ENCODE peak calls at places on chromosomes 16 and 17, in six cellular contexts. One of them, this sample, is unnamed.

GRCh38 chr17:21194688-21195087 is 19.3 kb downstream of the TMEM11 start:
- DNase-seq in thoracic aorta: no peak
- DNase-seq in neuronal stem cell: no peak
- DNase-seq in vagina: no peak
- DNase-seq in aorta: no peak
- DNase-seq in Peyer's patch: no peak
- DNase-seq in this sample: no peak

GRCh38 chr16:88510091-88510719 is 57.1 kb downstream of the ZFPM1 start:
- DNase-seq in vagina: no peak
- DNase-seq in aorta: no peak
- DNase-seq in Peyer's patch: no peak
- DNase-seq in thoracic aorta: no peak
- DNase-seq in neuronal stem cell: no peak
- DNase-seq in this sample: no peak

GRCh38 chr17:2137342-2138098 is 82.6 kb downstream of the HIC1 start:
- DNase-seq in Peyer's patch: no peak
- DNase-seq in neuronal stem cell: peak; percentile 64
- DNase-seq in thoracic aorta: no peak
- DNase-seq in vagina: no peak
- DNase-seq in aorta: no peak
- DNase-seq in this sample: no peak

GRCh38 chr17:41785091-41785875 is 1.2 kb downstream of the JUP start:
- DNase-seq in Peyer's patch: no peak
- DNase-seq in aorta: no peak
- DNase-seq in vagina: no peak
- DNase-seq in neuronal stem cell: peak; percentile 90
- DNase-seq in thoracic aorta: no peak
- DNase-seq in this sample: no peak

GRCh38 chr16:593406-593805 is 3.5 kb downstream of the RAB40C start:
- DNase-seq in vagina: no peak
- DNase-seq in thoracic aorta: no peak
- DNase-seq in neuronal stem cell: no peak
- DNase-seq in Peyer's patch: peak; percentile 77
- DNase-seq in aorta: no peak
- DNase-seq in this sample: peak; percentile 71

GRCh38 chr17:3551189-3551588 is 6.4 kb downstream of the TRPV3 start:
- DNase-seq in neuronal stem cell: no peak
- DNase-seq in vagina: no peak
- DNase-seq in Peyer's patch: peak; percentile 75
- DNase-seq in thoracic aorta: no peak
- DNase-seq in aorta: no peak
- DNase-seq in this sample: no peak

GRCh38 chr16:77332792-77333191 is 102.0 kb downstream of the ADAMTS18 start:
- DNase-seq in thoracic aorta: no peak
- DNase-seq in vagina: no peak
- DNase-seq in aorta: no peak
- DNase-seq in Peyer's patch: no peak
- DNase-seq in neuronal stem cell: no peak
- DNase-seq in this sample: no peak

GRCh38 chr17:218711-219110 is 37.3 kb upstream of the DOC2B start:
- DNase-seq in vagina: no peak
- DNase-seq in aorta: peak; percentile 42
- DNase-seq in neuronal stem cell: no peak
- DNase-seq in thoracic aorta: no peak
- DNase-seq in Peyer's patch: no peak
- DNase-seq in this sample: peak; percentile 15

GRCh38 chr16:27640277-27640600 is 90.3 kb downstream of the KATNIP start:
- DNase-seq in vagina: no peak
- DNase-seq in neuronal stem cell: no peak
- DNase-seq in Peyer's patch: no peak
- DNase-seq in thoracic aorta: no peak
- DNase-seq in aorta: no peak
- DNase-seq in this sample: no peak

GRCh38 chr16:85028638-85029412 is 1.2 kb downstream of the KIAA0513 start:
- DNase-seq in neuronal stem cell: no peak
- DNase-seq in thoracic aorta: no peak
- DNase-seq in vagina: no peak
- DNase-seq in Peyer's patch: peak; percentile 70
- DNase-seq in aorta: peak; percentile 83
- DNase-seq in this sample: no peak

GRCh38 chr17:65123757-65124675 is 13.2 kb upstream of the RGS9 start:
- DNase-seq in vagina: no peak
- DNase-seq in thoracic aorta: no peak
- DNase-seq in aorta: no peak
- DNase-seq in neuronal stem cell: no peak
- DNase-seq in Peyer's patch: no peak
- DNase-seq in this sample: no peak

GRCh38 chr16:1677339-1677738 is 740 bp upstream of the JPT2 start:
- DNase-seq in aorta: no peak
- DNase-seq in thoracic aorta: no peak
- DNase-seq in neuronal stem cell: no peak
- DNase-seq in vagina: no peak
- DNase-seq in Peyer's patch: no peak
- DNase-seq in this sample: no peak

GRCh38 chr17:42744283-42744805 is 496 bp downstream of the EZH1 start:
- DNase-seq in Peyer's patch: peak; percentile 87
- DNase-seq in aorta: peak; percentile 94
- DNase-seq in neuronal stem cell: no peak
- DNase-seq in vagina: no peak
- DNase-seq in thoracic aorta: peak; percentile 28
- DNase-seq in this sample: peak; percentile 86

GRCh38 chr17:75267403-75268232 is 3.4 kb downstream of the MIF4GD start:
- DNase-seq in neuronal stem cell: no peak
- DNase-seq in aorta: no peak
- DNase-seq in thoracic aorta: no peak
- DNase-seq in vagina: no peak
- DNase-seq in Peyer's patch: peak; percentile 69
- DNase-seq in this sample: no peak

GRCh38 chr17:81018044-81018802 is 16.7 kb upstream of the BAIAP2 start:
- DNase-seq in neuronal stem cell: peak; percentile 49
- DNase-seq in thoracic aorta: no peak
- DNase-seq in Peyer's patch: peak; percentile 53
- DNase-seq in vagina: no peak
- DNase-seq in aorta: peak; percentile 64
- DNase-seq in this sample: peak; percentile 55

GRCh38 chr17:71828182-71828596 is 292.6 kb upstream of the SOX9 start:
- DNase-seq in aorta: no peak
- DNase-seq in thoracic aorta: no peak
- DNase-seq in vagina: no peak
- DNase-seq in neuronal stem cell: peak; percentile 97
- DNase-seq in Peyer's patch: no peak
- DNase-seq in this sample: no peak

GRCh38 chr17:38598536-38598935 is 7.2 kb downstream of the SRCIN1 start:
- DNase-seq in aorta: no peak
- DNase-seq in neuronal stem cell: peak; percentile 87
- DNase-seq in vagina: no peak
- DNase-seq in thoracic aorta: no peak
- DNase-seq in Peyer's patch: no peak
- DNase-seq in this sample: no peak

GRCh38 chr17:43572368-43572980 is 26.3 kb upstream of the ETV4 start:
- DNase-seq in thoracic aorta: no peak
- DNase-seq in aorta: no peak
- DNase-seq in vagina: no peak
- DNase-seq in neuronal stem cell: no peak
- DNase-seq in Peyer's patch: no peak
- DNase-seq in this sample: no peak

GRCh38 chr17:75769536-75769935 is 4.5 kb upstream of the GALK1 start:
- DNase-seq in thoracic aorta: no peak
- DNase-seq in aorta: no peak
- DNase-seq in vagina: no peak
- DNase-seq in Peyer's patch: peak; percentile 61
- DNase-seq in neuronal stem cell: no peak
- DNase-seq in this sample: peak; percentile 24

GRCh38 chr16:55411231-55411630 is 67.8 kb upstream of the MMP2 start:
- DNase-seq in Peyer's patch: no peak
- DNase-seq in vagina: no peak
- DNase-seq in neuronal stem cell: no peak
- DNase-seq in aorta: no peak
- DNase-seq in thoracic aorta: no peak
- DNase-seq in this sample: no peak

DNA sequence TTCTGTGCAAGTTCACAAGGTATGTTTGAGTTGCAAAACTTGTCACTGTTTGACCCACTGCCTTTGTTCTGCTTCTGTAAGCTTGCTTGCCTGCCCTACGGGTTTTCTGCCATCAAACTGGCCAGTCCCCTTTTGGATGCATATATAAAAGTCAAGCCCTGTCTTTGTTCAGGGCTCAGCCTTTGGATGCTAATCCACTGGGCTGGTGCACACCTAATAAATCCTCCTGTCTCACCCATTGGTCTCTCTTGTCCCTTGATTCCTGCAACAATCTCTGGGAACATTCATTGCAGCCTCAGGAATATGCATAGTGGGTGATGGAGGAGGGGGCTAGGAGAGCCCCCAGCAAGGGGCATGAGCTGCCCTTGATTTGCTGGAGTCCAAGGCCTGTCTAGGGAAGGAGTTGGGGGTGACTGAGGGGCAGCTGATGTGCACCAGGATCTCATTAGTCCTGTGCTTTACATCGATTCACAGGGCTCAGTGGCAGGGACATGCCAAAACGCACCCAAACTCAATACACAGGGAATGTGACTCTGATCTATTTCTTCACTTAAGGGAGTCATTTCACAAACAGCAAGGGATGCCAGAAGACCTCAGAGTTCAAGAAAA is 225.4 kb upstream of the NLRP1 start:
- DNase-seq in aorta: no peak
- DNase-seq in vagina: no peak
- DNase-seq in neuronal stem cell: no peak
- DNase-seq in thoracic aorta: no peak
- DNase-seq in Peyer's patch: no peak
- DNase-seq in this sample: no peak
- H3K9me3 ChIP-seq in aorta: peaks cover 12% of the 10 kb centered on the region
- H3K9me3 ChIP-seq in vagina: no peaks in the 10 kb centered on the region
- H3K9me3 ChIP-seq in neuronal stem cell: peaks cover 19% of the 10 kb centered on the region
- H3K9me3 ChIP-seq in thoracic aorta: peaks cover 22% of the 10 kb centered on the region
- H3K9me3 ChIP-seq in Peyer's patch: no peaks in the 10 kb centered on the region
- H3K9me3 ChIP-seq in this sample: peaks cover 29% of the 10 kb centered on the region

GRCh38 chr17:45172232-45172540 is 10.5 kb downstream of the HEXIM2 start:
- DNase-seq in Peyer's patch: no peak
- DNase-seq in aorta: no peak
- DNase-seq in neuronal stem cell: no peak
- DNase-seq in thoracic aorta: no peak
- DNase-seq in vagina: no peak
- DNase-seq in this sample: no peak

GRCh38 chr17:45170976-45171337 is 9.3 kb downstream of the HEXIM2 start:
- DNase-seq in vagina: peak; percentile 93
- DNase-seq in aorta: peak; percentile 90
- DNase-seq in neuronal stem cell: no peak
- DNase-seq in Peyer's patch: peak; percentile 61
- DNase-seq in thoracic aorta: peak; percentile 65
- DNase-seq in this sample: peak; percentile 73

GRCh38 chr17:45171338-45172231 is 9.9 kb downstream of the HEXIM2 start:
- DNase-seq in vagina: no peak
- DNase-seq in thoracic aorta: no peak
- DNase-seq in neuronal stem cell: no peak
- DNase-seq in Peyer's patch: peak; percentile 72
- DNase-seq in aorta: peak; percentile 76
- DNase-seq in this sample: peak; percentile 68

GRCh38 chr17:45170280-45170975 is 8.8 kb downstream of the HEXIM2 start:
- DNase-seq in aorta: no peak
- DNase-seq in thoracic aorta: no peak
- DNase-seq in Peyer's patch: no peak
- DNase-seq in vagina: no peak
- DNase-seq in neuronal stem cell: no peak
- DNase-seq in this sample: no peak

DNA sequence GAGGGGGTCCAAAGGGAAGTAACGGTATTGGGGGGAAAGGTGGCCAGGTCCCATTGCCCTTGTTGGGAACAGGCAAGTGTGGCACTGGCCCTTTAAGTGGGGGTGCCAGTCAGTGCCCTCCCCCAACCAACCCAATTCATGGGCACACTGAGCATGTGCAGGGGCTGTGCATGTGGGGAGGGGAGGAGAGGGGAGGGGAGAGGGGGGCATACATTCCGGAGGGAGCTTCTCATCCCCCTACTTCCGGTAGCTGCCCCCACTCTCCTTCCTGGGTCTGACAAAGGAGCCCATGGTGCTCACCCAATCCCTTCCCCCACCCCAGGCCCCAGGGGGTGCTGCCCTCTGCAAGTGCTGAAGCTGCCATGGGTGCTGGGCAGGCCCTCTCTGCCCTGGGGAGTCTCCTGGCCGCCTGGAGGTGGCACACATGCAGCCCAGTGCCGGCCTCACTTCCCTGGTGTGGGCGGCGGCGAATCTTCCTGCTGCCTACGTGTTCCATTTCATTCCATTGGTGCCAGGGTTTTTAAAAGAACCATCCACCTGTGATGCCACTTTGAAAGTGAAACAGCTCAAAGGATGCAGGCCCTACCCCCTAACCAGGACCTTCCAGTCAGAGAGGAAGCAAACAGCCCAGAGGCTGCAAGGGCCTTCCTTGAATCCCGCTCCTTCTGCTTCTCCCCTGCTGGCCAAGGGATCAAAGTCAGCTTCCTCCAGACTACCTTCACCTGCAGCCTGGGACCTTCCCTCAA is 11.0 kb downstream of the HEXIM2 start:
- DNase-seq in vagina: no peak
- DNase-seq in aorta: peak; percentile 90
- DNase-seq in neuronal stem cell: no peak
- DNase-seq in Peyer's patch: peak; percentile 73
- DNase-seq in thoracic aorta: peak; percentile 73
- DNase-seq in this sample: peak; percentile 74
- H3K4me3 ChIP-seq in vagina: peak overlapping the region; percentile 40
- H3K4me3 ChIP-seq in aorta: peak overlapping the region; percentile 47
- H3K4me3 ChIP-seq in neuronal stem cell: no peak overlapping the region
- H3K4me3 ChIP-seq in Peyer's patch: peak overlapping the region; percentile 42
- H3K4me3 ChIP-seq in thoracic aorta: peak overlapping the region; percentile 81
- H3K4me3 ChIP-seq in this sample: peak overlapping the region; percentile 46

DNA sequence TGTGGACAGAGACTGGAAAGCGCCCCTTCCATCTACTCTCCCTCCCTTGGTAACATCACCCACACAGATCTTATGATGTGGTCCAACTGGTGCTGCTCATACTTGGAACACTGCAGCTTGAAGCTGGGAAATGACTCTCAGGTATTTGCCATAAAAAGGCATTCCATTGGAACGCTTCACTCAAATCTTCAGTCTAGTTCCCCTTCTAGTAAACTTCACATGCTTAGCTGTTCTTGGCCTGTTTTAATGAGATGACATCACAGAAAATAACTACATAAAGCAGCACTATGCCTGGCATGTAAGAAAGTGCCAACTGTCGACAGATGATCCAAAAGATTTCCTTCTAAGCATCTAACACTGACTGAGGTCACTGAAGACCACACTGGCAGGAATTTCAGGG is 9.3 kb downstream of the ZNF263 start:
- DNase-seq in thoracic aorta: no peak
- DNase-seq in neuronal stem cell: no peak
- DNase-seq in Peyer's patch: no peak
- DNase-seq in vagina: no peak
- DNase-seq in aorta: no peak
- DNase-seq in this sample: no peak
- H3K9me3 ChIP-seq in thoracic aorta: peaks cover 93% of the 10 kb centered on the region
- H3K9me3 ChIP-seq in neuronal stem cell: peaks cover 74% of the 10 kb centered on the region
- H3K9me3 ChIP-seq in Peyer's patch: no peaks in the 10 kb centered on the region
- H3K9me3 ChIP-seq in vagina: peaks cover 73% of the 10 kb centered on the region
- H3K9me3 ChIP-seq in aorta: peaks cover 32% of the 10 kb centered on the region
- H3K9me3 ChIP-seq in this sample: peaks cover 95% of the 10 kb centered on the region

DNA sequence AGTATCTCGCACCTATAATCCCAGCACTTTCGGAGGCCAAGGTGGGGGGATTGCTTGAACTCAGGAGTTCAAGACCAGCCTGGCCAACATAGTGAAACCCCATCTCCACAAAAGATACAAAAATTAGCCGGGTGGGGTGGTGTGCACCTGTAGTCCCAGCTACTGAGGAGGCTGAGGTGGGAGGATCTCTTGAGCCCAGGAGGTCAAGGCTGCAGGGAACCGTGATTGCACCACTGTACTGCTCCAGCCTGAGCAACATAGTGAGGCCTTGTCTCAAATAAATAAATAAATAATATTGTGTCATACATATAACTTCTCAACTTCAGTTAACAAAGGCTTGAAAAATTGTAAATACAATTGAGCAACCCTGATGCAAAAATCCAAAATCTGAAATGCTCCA is 8.2 kb downstream of the AMFR start:
- DNase-seq in aorta: no peak
- DNase-seq in vagina: no peak
- DNase-seq in neuronal stem cell: no peak
- DNase-seq in Peyer's patch: no peak
- DNase-seq in thoracic aorta: no peak
- DNase-seq in this sample: no peak
- H3K4me3 ChIP-seq in aorta: no peak overlapping the region
- H3K4me3 ChIP-seq in vagina: no peak overlapping the region
- H3K4me3 ChIP-seq in neuronal stem cell: no peak overlapping the region
- H3K4me3 ChIP-seq in Peyer's patch: no peak overlapping the region
- H3K4me3 ChIP-seq in thoracic aorta: no peak overlapping the region
- H3K4me3 ChIP-seq in this sample: no peak overlapping the region